ENCODE peak calls at places on chromosome 16, in four cellular contexts. D, J, C and Y are unnamed samples.

GRCh38 chr16:61432421-61432820 is 603.8 kb downstream of the CDH8 start:
- DNase-seq in C (no peak), J (no peak), D (peak; percentile 2), Y (no peak)

GRCh38 chr16:27326738-27327585 is 13.2 kb downstream of the IL4R start:
- DNase-seq in C (no peak), D (peak; percentile 97), J (peak; percentile 73), Y (peak; percentile 34)

GRCh38 chr16:86389566-86390328 is 120.6 kb upstream of the FOXF1 start:
- DNase-seq in D (peak; percentile 65), J (peak; percentile 25), C (no peak), Y (no peak)

GRCh38 chr16:5560084-5560483 is 462.5 kb upstream of the EEF2KMT start:
- DNase-seq in C (no peak), D (no peak), J (no peak), Y (no peak)

GRCh38 chr16:28321700-28322411 is 29.5 kb downstream of the SBK1 start:
- DNase-seq in J (peak; percentile 34), D (peak; percentile 7), C (peak; percentile 1), Y (peak; percentile 4)

GRCh38 chr16:87326151-87326571 is 9.0 kb upstream of the C16orf95 start:
- DNase-seq in D (no peak), C (no peak), J (no peak), Y (no peak)

GRCh38 chr16:57688487-57688986 is 6.1 kb upstream of the DRC7 start:
- DNase-seq in J (no peak), D (no peak), C (no peak), Y (no peak)

GRCh38 chr16:85583491-85584181 is 29.5 kb upstream of the GSE1 start:
- DNase-seq in D (peak; percentile 91), J (peak; percentile 73), C (no peak), Y (no peak)

GRCh38 chr16:69351309-69352027 is at the start of gene TMED6:
- DNase-seq in D (no peak), J (peak; percentile 57), C (peak; percentile 9), Y (no peak)

GRCh38 chr16:84329849-84330684 is 35.4 kb downstream of the WFDC1 start:
- DNase-seq in D (no peak), C (no peak), J (peak; percentile 59), Y (no peak)

GRCh38 chr16:78705694-78706093 is 606.2 kb downstream of the WWOX start:
- DNase-seq in J (peak; percentile 50), C (peak; percentile 33), D (peak; percentile 1), Y (peak; percentile 27)